ENCODE peak calls at places on chromosomes 13 and 19, in four cellular contexts. I, A, O and N are unnamed samples.

GRCh38 chr13:93882086-93882651 is 597.3 kb downstream of the DCT start:
- DNase-seq in I (no peak), A (no peak), O (no peak), N (no peak)

GRCh38 chr19:35081201-35081600 is 34.4 kb upstream of the FXYD3 start:
- DNase-seq in I (no peak), A (no peak), O (no peak), N (no peak)

GRCh38 chr19:14333101-14333871 is 48.0 kb upstream of the ADGRE5 start:
- DNase-seq in I (no peak), A (peak; percentile 48), O (no peak), N (peak; percentile 16)

GRCh38 chr13:42363941-42364612 is 92.1 kb downstream of the AKAP11 start:
- DNase-seq in I (no peak), A (peak; percentile 44), O (no peak), N (peak; percentile 79)

GRCh38 chr19:33639034-33639681 is 17.4 kb downstream of the CHST8 start:
- DNase-seq in I (no peak), A (no peak), O (peak; percentile 33), N (no peak)

GRCh38 chr19:3459322-3459881 is 20.9 kb downstream of the SMIM24 start:
- DNase-seq in I (no peak), A (peak; percentile 41), O (peak; percentile 83), N (no peak)

GRCh38 chr19:30596813-30597399 is 224.7 kb downstream of the ZNF536 start:
- DNase-seq in I (no peak), A (no peak), O (no peak), N (no peak)

GRCh38 chr19:7852851-7853759 is 21.1 kb downstream of the PRR36 start:
- DNase-seq in I (peak; percentile 51), A (peak; percentile 74), O (peak; percentile 92), N (peak; percentile 40)

GRCh38 chr19:44644391-44645016 is 794 bp downstream of the PVR start:
- DNase-seq in I (no peak), A (peak; percentile 71), O (peak; percentile 68), N (peak; percentile 71)

GRCh38 chr13:38635030-38635429 is 51.8 kb upstream of the FREM2 start:
- DNase-seq in I (no peak), A (no peak), O (no peak), N (no peak)

GRCh38 chr13:25463496-25463895 is 91.7 kb downstream of the ATP8A2 start:
- DNase-seq in I (no peak), A (peak; percentile 46), O (no peak), N (peak; percentile 82)

GRCh38 chr13:80083097-80083429 is 257.9 kb downstream of the SPRY2 start:
- DNase-seq in I (no peak), A (no peak), O (no peak), N (no peak)

GRCh38 chr13:80082396-80083096 is 258.4 kb downstream of the SPRY2 start:
- DNase-seq in I (no peak), A (no peak), O (no peak), N (peak; percentile 14)

GRCh38 chr13:80084086-80084676 is 256.7 kb downstream of the SPRY2 start:
- DNase-seq in I (no peak), A (peak; percentile 41), O (no peak), N (peak; percentile 32)

GRCh38 chr13:80086304-80086721 is 254.6 kb downstream of the SPRY2 start:
- DNase-seq in I (no peak), A (peak; percentile 41), O (no peak), N (peak; percentile 85)

GRCh38 chr13:80083516-80084085 is 257.3 kb downstream of the SPRY2 start:
- DNase-seq in I (no peak), A (no peak), O (no peak), N (no peak)
- H3K27ac ChIP-seq in I (no peak overlapping the region), A (no peak overlapping the region), O (peak overlapping the region; percentile 19), N (no peak overlapping the region)

GRCh38 chr19:58021541-58022282 is 12.1 kb upstream of the ZSCAN1 start:
- DNase-seq in I (no peak), A (no peak), O (no peak), N (no peak)
- TF ChIP-seq CTCF in I (no peak), A (no peak), O (peak; percentile 63), N (peak; percentile 52)

GRCh38 chr13:112726018-112726767 is 36.4 kb downstream of the ATP11A start:
- DNase-seq in I (no peak), A (no peak), O (peak; percentile 58), N (no peak)
- H3K27ac ChIP-seq in I (no peak overlapping the region), A (no peak overlapping the region), O (peak overlapping the region; percentile 11), N (no peak overlapping the region)

GRCh38 chr13:21338156-21338555 is 120.9 kb downstream of the ZDHHC20 start:
- DNase-seq in I (no peak), A (no peak), O (no peak), N (no peak)
- TF ChIP-seq CTCF in I (no peak), A (no peak), O (no peak), N (no peak)

GRCh38 chr13:113169277-113170272 is 11.1 kb downstream of the PROZ start:
- DNase-seq in I (no peak), A (no peak), O (no peak), N (no peak)
- H3K27ac ChIP-seq in I (no peak overlapping the region), A (no peak overlapping the region), O (no peak overlapping the region), N (no peak overlapping the region)

DNA sequence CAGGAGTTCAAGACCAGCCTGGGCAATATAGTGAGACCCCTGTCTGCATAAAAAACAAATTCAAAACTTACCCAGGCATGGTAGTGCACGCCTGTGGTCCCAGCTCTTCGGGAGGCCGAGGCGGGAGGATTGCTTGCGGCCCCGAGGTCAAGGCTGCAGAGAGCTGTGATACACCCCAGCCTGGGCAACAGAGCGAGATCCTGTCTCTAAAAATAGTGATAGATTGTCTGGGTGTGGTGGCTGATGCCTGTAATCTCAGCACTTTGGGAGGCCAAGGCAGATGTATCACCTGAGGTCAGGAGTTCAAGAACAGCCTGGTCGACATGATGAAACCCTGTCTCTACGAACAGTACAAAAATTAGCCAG is 4.0 kb upstream of the KLF16 start:
- DNase-seq in I (no peak), A (no peak), O (no peak), N (no peak)
- TF ChIP-seq CTCF in I (no peak), A (no peak), O (no peak), N (no peak)

GRCh38 chr19:50387176-50387867 is 3.2 kb downstream of the POLD1 start:
- DNase-seq in I (no peak), A (no peak), O (peak; percentile 85), N (no peak)
- H3K27ac ChIP-seq in I (no peak overlapping the region), A (peak overlapping the region; percentile 83), O (peak overlapping the region; percentile 36), N (no peak overlapping the region)

GRCh38 chr13:34420975-34421719 is 520.9 kb upstream of the NBEA start:
- DNase-seq in I (no peak), A (no peak), O (no peak), N (no peak)
- TF ChIP-seq CTCF in I (no peak), A (no peak), O (no peak), N (peak; percentile 42)